ENCODE peak calls at places on chromosomes 5 and 9, in six cellular contexts. X is posterior cingulate gyrus; W is HEK293T; D is activated CD4-positive, alpha-beta T cell treated with anti-CD3 and anti-CD28 coated beads, Interleukin-2, amount 50 U/mL, for 48 hours; J is uterus; Q is tibial nerve. H is an unnamed sample.

GRCh38 chr5:138469540-138470321 is 4.5 kb downstream of the EGR1 start:
- DNase-seq in J (peak), Q (no peak), D (no peak), W (no peak), X (no peak), H (no peak)

GRCh38 chr5:39578887-39579497 is 154.2 kb upstream of the DAB2 start:
- DNase-seq in Q (no peak), W (no peak), X (no peak), J (no peak), D (no peak), H (no peak)

GRCh38 chr9:131429121-131430012 is 35.5 kb downstream of the PRRC2B start:
- DNase-seq in W (no peak), X (no peak), J (no peak), D (no peak), Q (no peak), H (no peak)

GRCh38 chr5:134460551-134460950 is 48.9 kb upstream of the CDKN2AIPNL start:
- DNase-seq in J (no peak), W (no peak), D (no peak), X (no peak), Q (no peak), H (no peak)

GRCh38 chr5:88736494-88736893 is 146.5 kb downstream of the MEF2C start:
- DNase-seq in D (no peak), X (no peak), Q (no peak), J (no peak), W (no peak), H (no peak)

GRCh38 chr9:88280816-88281382 is 107.3 kb upstream of the SPIN1 start:
- DNase-seq in D (no peak), W (no peak), J (no peak), X (no peak), Q (no peak), H (no peak)

GRCh38 chr9:4344946-4345345 is 45.1 kb upstream of the GLIS3 start:
- DNase-seq in Q (no peak), D (peak), X (no peak), J (no peak), W (no peak), H (no peak)

GRCh38 chr9:15250013-15250412 is 57.0 kb downstream of the TTC39B start:
- DNase-seq in W (no peak), J (no peak), D (no peak), X (no peak), Q (no peak), H (no peak)

GRCh38 chr9:133135193-133135745 is 14.2 kb upstream of the RALGDS start:
- DNase-seq in J (peak), Q (no peak), W (no peak), X (no peak), D (peak), H (peak)

GRCh38 chr5:168654225-168654624 is 75.1 kb upstream of the PANK3 start:
- DNase-seq in J (no peak), Q (peak), W (no peak), D (no peak), X (no peak), H (no peak)

GRCh38 chr9:119216891-119217290 is 152.3 kb downstream of the BRINP1 start:
- DNase-seq in Q (peak), D (no peak), J (no peak), W (no peak), X (peak), H (no peak)

GRCh38 chr5:58925627-58926545 is 343.0 kb downstream of the RAB3C start:
- DNase-seq in D (no peak), W (no peak), J (no peak), Q (no peak), X (no peak), H (no peak)

GRCh38 chr5:99449786-99450185 is 521.0 kb upstream of the CHD1 start:
- DNase-seq in J (no peak), W (no peak), X (no peak), D (no peak), Q (no peak), H (no peak)

GRCh38 chr5:172496671-172497371 is 42.5 kb upstream of the SH3PXD2B start:
- DNase-seq in W (no peak), X (no peak), J (peak), D (no peak), Q (peak), H (no peak)

GRCh38 chr5:143629871-143630658 is 181.9 kb upstream of the HMHB1 start:
- DNase-seq in J (no peak), X (no peak), D (no peak), W (no peak), Q (no peak), H (no peak)

H was measured in thoracic aorta.